ENCODE peak calls at places on chromosomes 3 and 15, in four cellular contexts. E, I, M and D are unnamed samples.

GRCh38 chr3:10653241-10653640 is 147.9 kb upstream of the ATP2B2 start:
- DNase-seq in E (no peak), I (no peak), M (no peak), D (no peak)

GRCh38 chr3:4492240-4493007 is 724 bp upstream of the ITPR1 start:
- DNase-seq in E (peak), I (peak), M (peak), D (no peak)

GRCh38 chr3:131020122-131020693 is 6.4 kb downstream of the ASTE1 start:
- DNase-seq in E (no peak), I (no peak), M (peak), D (no peak)

GRCh38 chr3:126320517-126321293 is 36.5 kb downstream of the KLF15 start:
- DNase-seq in E (no peak), I (no peak), M (no peak), D (no peak)

GRCh38 chr3:155416500-155417118 is 123.1 kb upstream of the STRIT1 start:
- DNase-seq in E (peak), I (no peak), M (no peak), D (no peak)

GRCh38 chr15:76979331-76979925 is 15.5 kb upstream of the PSTPIP1 start:
- DNase-seq in E (no peak), I (no peak), M (no peak), D (no peak)

GRCh38 chr15:68176601-68177000 is 28.5 kb downstream of the CALML4 start:
- DNase-seq in E (no peak), I (no peak), M (no peak), D (no peak)

GRCh38 chr3:115164374-115165221 is 17.5 kb upstream of the ZBTB20 start:
- DNase-seq in E (no peak), I (no peak), M (no peak), D (no peak)

GRCh38 chr3:142578309-142579223 is at the start of gene ATR:
- DNase-seq in E (peak), I (peak), M (peak), D (peak)

GRCh38 chr3:142445816-142446254 is 2.0 kb downstream of the XRN1 start:
- DNase-seq in E (peak), I (peak), M (peak), D (peak)

GRCh38 chr15:94174399-94174802 is 57.0 kb upstream of the MCTP2 start:
- DNase-seq in E (no peak), I (peak), M (peak), D (no peak)

GRCh38 chr15:25066708-25067107 is 111.9 kb downstream of the SNRPN start:
- DNase-seq in E (no peak), I (no peak), M (no peak), D (no peak)

GRCh38 chr3:11305509-11305908 is 33.3 kb downstream of the ATG7 start:
- DNase-seq in E (peak), I (no peak), M (no peak), D (no peak)

GRCh38 chr3:58001979-58002378 is 6.2 kb upstream of the FLNB start:
- DNase-seq in E (no peak), I (no peak), M (no peak), D (no peak)

GRCh38 chr3:140018556-140018955 is 83.6 kb downstream of the CLSTN2 start:
- DNase-seq in E (no peak), I (no peak), M (no peak), D (no peak)

GRCh38 chr3:16417945-16418739 is 95.4 kb downstream of the RFTN1 start:
- DNase-seq in E (no peak), I (no peak), M (no peak), D (no peak)

GRCh38 chr3:35409991-35410390 is 229.3 kb upstream of the ARPP21 start:
- DNase-seq in E (no peak), I (no peak), M (no peak), D (no peak)

GRCh38 chr15:57849332-57849731 is 142.8 kb downstream of the POLR2M start:
- DNase-seq in E (peak), I (no peak), M (no peak), D (no peak)

GRCh38 chr15:101172421-101173097 is 79.3 kb downstream of the CHSY1 start:
- DNase-seq in E (no peak), I (no peak), M (no peak), D (no peak)

GRCh38 chr15:51699373-51699772 is 18.1 kb downstream of the SCG3 start:
- DNase-seq in E (no peak), I (no peak), M (no peak), D (no peak)

GRCh38 chr15:90579213-90579612 is 49.5 kb downstream of the CRTC3 start:
- DNase-seq in E (no peak), I (no peak), M (no peak), D (no peak)

GRCh38 chr3:114329823-114330222 is 36.0 kb downstream of the TIGIT start:
- DNase-seq in E (no peak), I (no peak), M (no peak), D (no peak)

GRCh38 chr3:133930341-133930933 is 34.8 kb upstream of the RAB6B start:
- DNase-seq in E (peak), I (no peak), M (peak), D (no peak)

GRCh38 chr3:130480736-130481135 is 36.2 kb upstream of the COL6A6 start:
- DNase-seq in E (peak), I (no peak), M (no peak), D (peak)

GRCh38 chr15:96345560-96346389 is 15.3 kb downstream of the NR2F2 start:
- DNase-seq in E (peak), I (no peak), M (no peak), D (no peak)

GRCh38 chr15:72983812-72984211 is 68.5 kb upstream of the NEO1 start:
- DNase-seq in E (no peak), I (no peak), M (no peak), D (no peak)

GRCh38 chr3:14336414-14337285 is 65.8 kb upstream of the SLC6A6 start:
- DNase-seq in E (no peak), I (no peak), M (peak), D (no peak)

GRCh38 chr3:5739299-5739935 is 551.9 kb downstream of the EDEM1 start:
- DNase-seq in E (no peak), I (no peak), M (no peak), D (no peak)